ENCODE peak calls at places on chromosomes 12 and 14, in nine cellular contexts. W, H, A, X, I, P, R, K and M are unnamed samples.

GRCh38 chr12:43282106-43282505 is 269.9 kb downstream of the ADAMTS20 start:
- DNase-seq in X (peak), K (no peak), R (no peak), A (no peak), W (no peak), H (no peak), P (no peak), I (peak), M (no peak)

GRCh38 chr12:99907210-99907609 is 77.5 kb downstream of the ANKS1B start:
- DNase-seq in X (no peak), H (no peak), W (no peak), I (no peak), R (no peak), A (no peak), K (no peak), P (no peak), M (no peak)

GRCh38 chr14:104895207-104895785 is 29.4 kb upstream of the PLD4 start:
- DNase-seq in K (no peak), H (no peak), W (no peak), R (no peak), A (no peak), I (no peak), X (no peak), P (no peak), M (peak)

GRCh38 chr12:124913474-124914391 is 717 bp downstream of the UBC start:
- DNase-seq in H (peak), K (peak), P (no peak), X (no peak), A (peak), R (peak), I (no peak), W (no peak), M (peak)

GRCh38 chr14:60253649-60254048 is 4.6 kb downstream of the PPM1A start:
- DNase-seq in H (no peak), I (no peak), R (no peak), W (no peak), A (no peak), K (no peak), X (no peak), P (no peak), M (no peak)

GRCh38 chr14:92460541-92460915 is 53.1 kb upstream of the RIN3 start:
- DNase-seq in W (no peak), I (no peak), K (no peak), A (no peak), X (no peak), P (no peak), H (no peak), R (no peak), M (no peak)

GRCh38 chr14:94113908-94114588 is 3.5 kb downstream of the IFI27 start:
- DNase-seq in H (no peak), I (no peak), W (no peak), A (no peak), R (no peak), K (no peak), P (no peak), X (no peak), M (no peak)

GRCh38 chr12:93174048-93174447 is 203.7 kb upstream of the NUDT4 start:
- DNase-seq in P (no peak), I (no peak), X (no peak), W (no peak), H (no peak), R (no peak), A (no peak), K (no peak), M (no peak)

GRCh38 chr14:102541771-102542170 is 32.2 kb upstream of the ANKRD9 start:
- DNase-seq in X (no peak), R (no peak), I (no peak), A (no peak), P (no peak), H (peak), K (no peak), W (no peak), M (no peak)